ENCODE peak calls at places on chromosomes 5 and 9, in eight cellular contexts. C is endodermal cell; W is GM12892; X is iris pigment epithelial cell; F is AG08395; S is stimulated activated CD8-positive, alpha-beta memory T cell treated with anti-CD3 and anti-CD28 coated beads, Interleukin-15, amount 100 ng/mL, for 4 hours; T is HFF-Myc; P is non-pigmented ciliary epithelial cell. M is an unnamed sample.

GRCh38 chr5:98428806-98429205 is 344.7 kb upstream of the RGMB start:
- DNase-seq in P (peak), W (no peak), S (no peak), C (no peak), X (peak), F (peak), T (peak), M (peak)

GRCh38 chr9:79581388-79581787 is 9.6 kb downstream of the TLE4 start:
- DNase-seq in S (no peak), F (no peak), T (no peak), C (no peak), X (peak), P (peak), W (no peak), M (peak)

GRCh38 chr5:118611332-118611945 is 376.9 kb downstream of the DTWD2 start:
- DNase-seq in S (no peak), F (peak), W (no peak), X (peak), C (peak), P (peak), T (peak), M (no peak)

GRCh38 chr9:35424356-35425352 is 65.3 kb upstream of the RUSC2 start:
- DNase-seq in C (peak), X (no peak), S (no peak), T (no peak), F (no peak), W (no peak), P (no peak), M (no peak)

GRCh38 chr5:12246016-12246415 is 341.8 kb upstream of the CTNND2 start:
- DNase-seq in S (no peak), W (no peak), C (no peak), P (no peak), X (no peak), F (no peak), T (no peak), M (no peak)

GRCh38 chr9:75588808-75589207 is 301.7 kb upstream of the PCSK5 start:
- DNase-seq in S (no peak), X (peak), P (no peak), W (no peak), C (no peak), T (no peak), F (no peak), M (no peak)

GRCh38 chr5:175867587-175868347 is 3.6 kb upstream of the CPLX2 start:
- DNase-seq in S (no peak), P (no peak), X (peak), T (no peak), C (peak), F (no peak), W (no peak), M (no peak)

GRCh38 chr9:135282001-135282731 is 194.7 kb downstream of the OLFM1 start:
- DNase-seq in T (no peak), X (no peak), P (no peak), W (no peak), C (no peak), F (peak), S (no peak), M (peak)

GRCh38 chr5:150291388-150292385 is 2.1 kb upstream of the CAMK2A start:
- DNase-seq in S (no peak), F (no peak), C (peak), T (no peak), X (no peak), P (no peak), W (no peak), M (peak)

GRCh38 chr9:134618823-134619454 is 22.7 kb upstream of the COL5A1 start:
- DNase-seq in W (no peak), P (no peak), C (peak), T (no peak), X (no peak), F (no peak), S (no peak), M (no peak)

GRCh38 chr9:92707530-92707929 is 37.6 kb upstream of the IPPK start:
- DNase-seq in C (no peak), T (no peak), X (no peak), W (no peak), F (no peak), P (no peak), S (no peak), M (no peak)

GRCh38 chr9:92294297-92294676 is 790 bp upstream of the IARS1 start:
- DNase-seq in T (no peak), S (no peak), W (no peak), X (peak), P (no peak), F (peak), C (peak), M (peak)

M was measured in fibroblast of lung.